ENCODE peak calls at places on chromosomes 1 and 21, in six cellular contexts. One of them, this sample, is unnamed.

GRCh38 chr21:35145626-35146236 is 96.6 kb upstream of the RUNX1 start:
- DNase-seq in pancreas: peak
- DNase-seq in NCI-H1436: no peak
- DNase-seq in HT1080: no peak
- DNase-seq in iris pigment epithelial cell: no peak
- DNase-seq in GM23248: no peak
- DNase-seq in this sample: no peak

GRCh38 chr21:44415073-44416025 is 40.0 kb upstream of the LRRC3 start:
- DNase-seq in pancreas: no peak
- DNase-seq in NCI-H1436: no peak
- DNase-seq in HT1080: no peak
- DNase-seq in iris pigment epithelial cell: no peak
- DNase-seq in GM23248: no peak
- DNase-seq in this sample: no peak

GRCh38 chr1:156098782-156099181 is 15.7 kb upstream of the LMNA start:
- DNase-seq in pancreas: no peak
- DNase-seq in NCI-H1436: no peak
- DNase-seq in HT1080: no peak
- DNase-seq in iris pigment epithelial cell: no peak
- DNase-seq in GM23248: no peak
- DNase-seq in this sample: no peak

GRCh38 chr1:23634840-23635642 is 56.6 kb upstream of the RPL11 start:
- DNase-seq in pancreas: peak
- DNase-seq in NCI-H1436: peak
- DNase-seq in HT1080: peak
- DNase-seq in iris pigment epithelial cell: peak
- DNase-seq in GM23248: peak
- DNase-seq in this sample: peak

GRCh38 chr1:109980324-109981127 is 4.0 kb upstream of the AHCYL1 start:
- DNase-seq in pancreas: peak
- DNase-seq in NCI-H1436: no peak
- DNase-seq in HT1080: peak
- DNase-seq in iris pigment epithelial cell: no peak
- DNase-seq in GM23248: no peak
- DNase-seq in this sample: no peak

GRCh38 chr1:44485933-44486475 is 80.9 kb downstream of the RNF220 start:
- DNase-seq in pancreas: no peak
- DNase-seq in NCI-H1436: no peak
- DNase-seq in HT1080: no peak
- DNase-seq in iris pigment epithelial cell: no peak
- DNase-seq in GM23248: no peak
- DNase-seq in this sample: no peak

GRCh38 chr1:78383923-78384322 is 106.9 kb upstream of the PTGFR start:
- DNase-seq in pancreas: no peak
- DNase-seq in NCI-H1436: no peak
- DNase-seq in HT1080: no peak
- DNase-seq in iris pigment epithelial cell: peak
- DNase-seq in GM23248: no peak
- DNase-seq in this sample: no peak

GRCh38 chr1:155645648-155646047 is 35.6 kb downstream of the MSTO1 start:
- DNase-seq in pancreas: no peak
- DNase-seq in NCI-H1436: no peak
- DNase-seq in HT1080: no peak
- DNase-seq in iris pigment epithelial cell: peak
- DNase-seq in GM23248: peak
- DNase-seq in this sample: no peak

GRCh38 chr1:160219062-160219929 is 14.1 kb downstream of the PEA15 start:
- DNase-seq in pancreas: no peak
- DNase-seq in NCI-H1436: no peak
- DNase-seq in HT1080: peak
- DNase-seq in iris pigment epithelial cell: peak
- DNase-seq in GM23248: peak
- DNase-seq in this sample: no peak

GRCh38 chr1:203152158-203153034 is 23.2 kb downstream of the MYBPH start:
- DNase-seq in pancreas: no peak
- DNase-seq in NCI-H1436: no peak
- DNase-seq in HT1080: peak
- DNase-seq in iris pigment epithelial cell: peak
- DNase-seq in GM23248: peak
- DNase-seq in this sample: no peak

GRCh38 chr1:9787702-9788101 is 36.1 kb downstream of the CLSTN1 start:
- DNase-seq in pancreas: no peak
- DNase-seq in NCI-H1436: no peak
- DNase-seq in HT1080: no peak
- DNase-seq in iris pigment epithelial cell: no peak
- DNase-seq in GM23248: no peak
- DNase-seq in this sample: no peak

GRCh38 chr21:36788116-36788515 is 89.2 kb downstream of the SIM2 start:
- DNase-seq in pancreas: no peak
- DNase-seq in NCI-H1436: no peak
- DNase-seq in HT1080: peak
- DNase-seq in iris pigment epithelial cell: peak
- DNase-seq in GM23248: no peak
- DNase-seq in this sample: no peak

GRCh38 chr1:15937146-15937545 is 38.8 kb downstream of the ZBTB17 start:
- DNase-seq in pancreas: no peak
- DNase-seq in NCI-H1436: no peak
- DNase-seq in HT1080: no peak
- DNase-seq in iris pigment epithelial cell: no peak
- DNase-seq in GM23248: no peak
- DNase-seq in this sample: no peak

GRCh38 chr21:26795866-26796329 is 49.3 kb downstream of the ADAMTS1 start:
- DNase-seq in pancreas: no peak
- DNase-seq in NCI-H1436: no peak
- DNase-seq in HT1080: peak
- DNase-seq in iris pigment epithelial cell: peak
- DNase-seq in GM23248: peak
- DNase-seq in this sample: peak

GRCh38 chr1:223208164-223209075 is 65.4 kb upstream of the TLR5 start:
- DNase-seq in pancreas: no peak
- DNase-seq in NCI-H1436: no peak
- DNase-seq in HT1080: no peak
- DNase-seq in iris pigment epithelial cell: no peak
- DNase-seq in GM23248: no peak
- DNase-seq in this sample: peak

GRCh38 chr1:173113015-173113741 is 62.4 kb upstream of the TNFSF18 start:
- DNase-seq in pancreas: no peak
- DNase-seq in NCI-H1436: no peak
- DNase-seq in HT1080: peak
- DNase-seq in iris pigment epithelial cell: peak
- DNase-seq in GM23248: peak
- DNase-seq in this sample: no peak

GRCh38 chr1:27132624-27133023 is 22.3 kb downstream of the SLC9A1 start:
- DNase-seq in pancreas: no peak
- DNase-seq in NCI-H1436: no peak
- DNase-seq in HT1080: no peak
- DNase-seq in iris pigment epithelial cell: no peak
- DNase-seq in GM23248: no peak
- DNase-seq in this sample: no peak

GRCh38 chr21:28069446-28069845 is 923.2 kb downstream of the LTN1 start:
- DNase-seq in pancreas: no peak
- DNase-seq in NCI-H1436: no peak
- DNase-seq in HT1080: no peak
- DNase-seq in iris pigment epithelial cell: peak
- DNase-seq in GM23248: peak
- DNase-seq in this sample: no peak

GRCh38 chr1:177927021-177927596 is 42.7 kb downstream of the SEC16B start:
- DNase-seq in pancreas: no peak
- DNase-seq in NCI-H1436: no peak
- DNase-seq in HT1080: peak
- DNase-seq in iris pigment epithelial cell: peak
- DNase-seq in GM23248: peak
- DNase-seq in this sample: no peak

GRCh38 chr1:229284887-229285286 is 14.0 kb downstream of the RAB4A start:
- DNase-seq in pancreas: no peak
- DNase-seq in NCI-H1436: no peak
- DNase-seq in HT1080: no peak
- DNase-seq in iris pigment epithelial cell: no peak
- DNase-seq in GM23248: no peak
- DNase-seq in this sample: no peak

GRCh38 chr1:185139231-185139630 is 17.5 kb downstream of the TRMT1L start:
- DNase-seq in pancreas: no peak
- DNase-seq in NCI-H1436: no peak
- DNase-seq in HT1080: no peak
- DNase-seq in iris pigment epithelial cell: no peak
- DNase-seq in GM23248: no peak
- DNase-seq in this sample: no peak

GRCh38 chr1:66617362-66617761 is 83.4 kb downstream of the SGIP1 start:
- DNase-seq in pancreas: no peak
- DNase-seq in NCI-H1436: no peak
- DNase-seq in HT1080: no peak
- DNase-seq in iris pigment epithelial cell: no peak
- DNase-seq in GM23248: peak
- DNase-seq in this sample: no peak

GRCh38 chr1:51607676-51608075 is 9.2 kb upstream of the OSBPL9 start:
- DNase-seq in pancreas: no peak
- DNase-seq in NCI-H1436: no peak
- DNase-seq in HT1080: peak
- DNase-seq in iris pigment epithelial cell: no peak
- DNase-seq in GM23248: no peak
- DNase-seq in this sample: no peak

This sample was measured in coronary artery.